ENCODE peak calls at places on chromosomes 3 and 15, in five cellular contexts. A is heart right ventricle, J is A549, Y is neural progenitor cell, C is mucosa of descending colon. D is an unnamed sample. For H3K9me3, the result is how much of the 10 kb centered on the place peaks cover.

GRCh38 chr15:69104050-69104750 is 56.2 kb upstream of the GLCE start:
- DNase-seq in A (no peak), C (no peak), Y (no peak), J (no peak), D (no peak)

GRCh38 chr3:160126046-160126445 is 99.2 kb upstream of the C3orf80 start:
- DNase-seq in Y (no peak), C (no peak), A (no peak), J (no peak), D (no peak)

GRCh38 chr15:65530318-65531111 is at the start of gene HACD3:
- DNase-seq in J (peak), C (peak), Y (peak), A (peak), D (peak)

GRCh38 chr15:60708684-60709083 is 229.7 kb upstream of the ICE2 start:
- DNase-seq in Y (no peak), A (no peak), C (no peak), J (no peak), D (no peak)

GRCh38 chr3:17552351-17552750 is 190.1 kb downstream of the TBC1D5 start:
- DNase-seq in Y (no peak), C (no peak), J (no peak), A (no peak), D (no peak)

GRCh38 chr3:72702997-72703396 is 145.2 kb downstream of the SHQ1 start:
- DNase-seq in J (no peak), A (no peak), Y (no peak), C (no peak), D (no peak)

GRCh38 chr3:8324727-8325126 is 176.9 kb upstream of the LMCD1 start:
- DNase-seq in J (peak), C (peak), Y (peak), A (peak), D (peak)

GRCh38 chr15:92807971-92808571 is 92.1 kb upstream of the CHD2 start:
- DNase-seq in C (peak), J (no peak), A (peak), Y (no peak), D (no peak)

GRCh38 chr15:66075947-66076346 is 177.6 kb downstream of the MEGF11 start:
- DNase-seq in A (no peak), Y (no peak), J (no peak), C (no peak), D (no peak)

GRCh38 chr3:111577798-111578685 is 17.1 kb downstream of the ZBED2 start:
- DNase-seq in A (no peak), C (no peak), Y (peak), J (peak), D (no peak)

GRCh38 chr3:12553921-12554391 is 2.9 kb upstream of the MKRN2 start:
- DNase-seq in Y (peak), J (no peak), A (no peak), C (peak), D (no peak)

GRCh38 chr3:184353546-184353941 is 7.9 kb downstream of the CLCN2 start:
- DNase-seq in C (no peak), Y (no peak), J (no peak), A (no peak), D (no peak)

GRCh38 chr15:99424978-99425665 is 140.7 kb upstream of the MEF2A start:
- DNase-seq in A (peak), Y (no peak), C (no peak), J (no peak), D (no peak)

GRCh38 chr15:43492266-43492665 is 690 bp downstream of the TP53BP1 start:
- DNase-seq in A (no peak), C (no peak), Y (peak), J (no peak), D (no peak)

DNA sequence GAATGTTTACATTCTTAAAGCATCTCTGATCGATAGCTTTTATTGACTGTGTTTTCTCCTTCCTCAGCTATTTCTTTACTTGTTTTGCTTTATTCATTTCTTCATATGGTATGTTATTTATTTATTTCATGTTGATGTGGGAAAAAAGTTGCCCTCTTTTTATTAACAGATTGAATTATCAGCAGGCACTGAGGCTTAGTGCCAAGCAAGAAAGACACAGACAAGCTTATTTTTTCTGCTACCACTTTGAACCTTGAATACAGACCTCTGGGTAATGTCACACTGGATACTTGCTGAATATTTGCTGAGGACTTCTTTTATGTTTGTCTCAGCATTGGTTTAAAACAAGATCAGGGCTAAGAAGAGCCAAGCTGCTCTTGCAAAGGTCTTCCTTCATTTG is 162.0 kb upstream of the CNTN6 start:
- DNase-seq in C (no peak), J (no peak), Y (no peak), A (no peak), D (no peak)
- H3K9me3 ChIP-seq in C (under half), J (under half), Y (under half), A (under half), D (under half)

GRCh38 chr3:81925385-81925784 is 163.9 kb upstream of the GBE1 start:
- DNase-seq in Y (no peak), C (no peak), J (no peak), A (no peak), D (no peak)
- H3K9me3 ChIP-seq in Y (under half), C (under half), J (under half), A (under half), D (under half)

GRCh38 chr15:25066708-25067107 is 111.9 kb downstream of the SNRPN start:
- DNase-seq in J (no peak), Y (no peak), A (no peak), C (no peak), D (no peak)
- H3K9me3 ChIP-seq in J (half or more), Y (under half), A (half or more), C (half or more), D (half or more)

GRCh38 chr3:147411777-147412176 is 2.6 kb downstream of the ZIC1 start:
- DNase-seq in Y (peak), C (no peak), A (no peak), J (no peak), D (no peak)
- H3K9me3 ChIP-seq in Y (under half), C (under half), A (under half), J (under half), D (under half)

D was measured in T-helper 17 cell.